ENCODE peak calls at places on chromosomes 11 and 22, in nine cellular contexts. M is SJSA1, C is Peyer's patch, L is body of pancreas, Z is upper lobe of right lung, O is PC-3, J is heart left ventricle, E is tibial nerve, S is heart right ventricle. V is an unnamed sample. For H3K9me3, the result is how much of the 10 kb centered on the place peaks cover.

GRCh38 chr11:66686100-66686785 is 8.6 kb upstream of the RBM4B start:
- DNase-seq in M (no peak), C (no peak), L (no peak), Z (peak), O (no peak), J (no peak), E (no peak), S (no peak), V (no peak)

GRCh38 chr11:34284836-34285235 is 73.0 kb downstream of the ABTB2 start:
- DNase-seq in M (no peak), C (no peak), L (no peak), Z (no peak), O (no peak), J (no peak), E (no peak), S (no peak), V (no peak)

GRCh38 chr22:41966225-41966606 is 3.0 kb upstream of the SEPTIN3 start:
- DNase-seq in M (no peak), C (no peak), L (no peak), Z (no peak), O (no peak), J (no peak), E (no peak), S (no peak), V (no peak)

GRCh38 chr22:40022536-40023225 is 27.9 kb downstream of the FAM83F start:
- DNase-seq in M (no peak), C (peak), L (no peak), Z (no peak), O (no peak), J (no peak), E (no peak), S (no peak), V (no peak)

GRCh38 chr11:102807921-102808320 is 10.0 kb upstream of the MMP1 start:
- DNase-seq in M (no peak), C (no peak), L (no peak), Z (peak), O (peak), J (no peak), E (no peak), S (no peak), V (no peak)

GRCh38 chr11:77548552-77549439 is 41.0 kb upstream of the AQP11 start:
- DNase-seq in M (no peak), C (no peak), L (no peak), Z (no peak), O (no peak), J (no peak), E (no peak), S (no peak), V (no peak)

GRCh38 chr11:111913997-111914396 is 1.5 kb downstream of the HSPB2 start:
- DNase-seq in M (no peak), C (no peak), L (peak), Z (no peak), O (peak), J (peak), E (peak), S (peak), V (peak)

GRCh38 chr11:18235935-18236334 is 667 bp downstream of the SAA4 start:
- DNase-seq in M (no peak), C (no peak), L (no peak), Z (no peak), O (no peak), J (no peak), E (no peak), S (no peak), V (no peak)

GRCh38 chr11:123579482-123579812 is 75.0 kb downstream of the SCN3B start:
- DNase-seq in M (no peak), C (peak), L (no peak), Z (no peak), O (no peak), J (no peak), E (no peak), S (no peak), V (no peak)

GRCh38 chr11:19419021-19419750 is 178.4 kb upstream of the E2F8 start:
- DNase-seq in M (no peak), C (no peak), L (peak), Z (no peak), O (peak), J (no peak), E (no peak), S (no peak), V (no peak)

GRCh38 chr22:28116261-28116673 is 197.2 kb upstream of the PITPNB start:
- DNase-seq in M (peak), C (no peak), L (peak), Z (no peak), O (peak), J (peak), E (no peak), S (peak), V (no peak)

GRCh38 chr11:61392991-61393595 is 706 bp downstream of the TMEM216 start:
- DNase-seq in M (no peak), C (no peak), L (no peak), Z (no peak), O (peak), J (no peak), E (no peak), S (no peak), V (no peak)

GRCh38 chr11:47083913-47084312 is 92.8 kb downstream of the ARFGAP2 start:
- DNase-seq in M (no peak), C (no peak), L (no peak), Z (no peak), O (peak), J (no peak), E (no peak), S (no peak), V (no peak)

GRCh38 chr11:125229006-125229405 is 64.5 kb downstream of the PKNOX2 start:
- DNase-seq in M (no peak), C (no peak), L (no peak), Z (no peak), O (no peak), J (no peak), E (no peak), S (no peak), V (no peak)

GRCh38 chr11:13368041-13368446 is 90.5 kb downstream of the BMAL1 start:
- DNase-seq in M (no peak), C (no peak), L (no peak), Z (no peak), O (no peak), J (no peak), E (no peak), S (no peak), V (no peak)

GRCh38 chr11:134711008-134711407 is 299.0 kb upstream of the B3GAT1 start:
- DNase-seq in M (no peak), C (no peak), L (no peak), Z (no peak), O (no peak), J (no peak), E (no peak), S (no peak), V (no peak)
- H3K27ac ChIP-seq in M (no peak), C (no peak), L (no peak), Z (no peak), O (no peak), J (no peak), E (no peak), S (no peak), V (no peak)

GRCh38 chr11:105033781-105034180 is 1.2 kb downstream of the CASP1 start:
- DNase-seq in M (no peak), C (no peak), L (no peak), Z (no peak), O (no peak), J (no peak), E (no peak), S (no peak), V (no peak)

GRCh38 chr11:105027671-105028070 is 4.7 kb upstream of the CASP5 start:
- DNase-seq in M (no peak), C (no peak), L (no peak), Z (no peak), O (no peak), J (no peak), E (no peak), S (no peak), V (no peak)

GRCh38 chr11:105032495-105032894 is 2.4 kb downstream of the CASP1 start:
- DNase-seq in M (no peak), C (no peak), L (no peak), Z (no peak), O (no peak), J (no peak), E (no peak), S (no peak), V (no peak)

GRCh38 chr11:105035262-105035620 is 297 bp upstream of the CASP1 start:
- DNase-seq in M (no peak), C (no peak), L (no peak), Z (no peak), O (no peak), J (no peak), E (no peak), S (no peak), V (no peak)

DNA sequence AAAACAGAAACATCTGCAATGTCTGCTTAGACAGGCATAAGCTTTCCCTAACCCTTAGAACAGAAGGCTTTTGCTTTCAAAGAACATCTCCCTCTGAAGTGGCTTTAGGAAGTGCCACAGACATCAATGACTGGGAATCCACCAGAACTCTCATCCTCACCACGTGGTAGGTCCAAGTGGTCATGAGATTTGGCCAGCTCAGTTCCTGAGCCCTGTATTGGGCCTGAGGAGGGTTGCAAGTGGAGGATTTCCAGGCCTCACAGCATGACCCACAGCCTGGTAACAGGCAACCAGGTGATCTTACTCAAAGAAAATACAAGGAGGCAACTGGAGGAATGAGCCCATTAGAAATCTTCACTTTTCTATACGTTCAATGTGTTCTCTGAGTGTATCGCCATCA is 1.6 kb downstream of the CASP1 start:
- DNase-seq in M (no peak), C (no peak), L (no peak), Z (no peak), O (no peak), J (no peak), E (no peak), S (no peak), V (no peak)
- H3K4me3 ChIP-seq in M (no peak), C (peak), L (no peak), Z (peak), O (no peak), J (peak), E (no peak), S (peak), V (no peak)

GRCh38 chr11:122186439-122187080 is 70.5 kb upstream of the BLID start:
- DNase-seq in M (no peak), C (no peak), L (no peak), Z (no peak), O (peak), J (no peak), E (peak), S (no peak), V (no peak)
- H3K9me3 ChIP-seq in M (under half), C (under half), L (under half), Z (under half), O (under half), J (under half), E (under half), S (under half), V (under half)

DNA sequence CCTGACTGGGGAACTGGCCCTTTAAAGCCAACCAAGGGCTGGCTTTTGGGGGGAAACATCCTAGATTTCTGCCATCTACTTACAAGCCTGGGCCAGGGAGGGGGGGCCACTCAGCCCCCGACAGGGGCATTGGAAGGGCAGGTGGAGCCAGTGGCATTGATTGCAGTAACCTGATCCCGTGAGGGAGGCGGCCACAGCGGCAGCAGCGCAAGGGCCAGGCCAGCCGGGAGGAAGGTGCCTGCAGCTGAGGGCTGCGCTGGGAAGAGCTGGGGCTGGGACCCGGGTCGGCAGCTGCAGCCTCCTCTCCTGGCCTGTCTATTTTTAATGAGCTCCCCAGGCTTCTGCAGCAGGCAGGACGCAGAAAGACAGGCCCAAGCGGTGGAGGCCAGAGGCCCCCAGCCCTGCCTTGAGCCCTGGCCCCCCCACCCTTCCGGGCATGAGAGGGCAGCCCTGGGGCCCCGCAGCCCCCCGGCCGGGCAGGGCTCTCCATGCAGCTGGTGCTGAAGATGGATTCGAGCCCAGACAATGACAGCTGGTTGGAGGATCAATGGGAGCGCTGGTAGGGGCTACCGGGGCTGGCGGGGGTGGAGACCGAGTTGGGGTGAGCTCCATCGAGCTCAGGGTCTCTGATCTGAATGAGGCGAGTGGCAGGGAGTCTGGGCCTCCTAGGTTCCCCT is 10.5 kb downstream of the FREY1 start:
- DNase-seq in M (no peak), C (no peak), L (peak), Z (no peak), O (no peak), J (no peak), E (no peak), S (no peak), V (peak)
- H3K27ac ChIP-seq in M (no peak), C (no peak), L (no peak), Z (no peak), O (no peak), J (no peak), E (peak), S (no peak), V (no peak)

DNA sequence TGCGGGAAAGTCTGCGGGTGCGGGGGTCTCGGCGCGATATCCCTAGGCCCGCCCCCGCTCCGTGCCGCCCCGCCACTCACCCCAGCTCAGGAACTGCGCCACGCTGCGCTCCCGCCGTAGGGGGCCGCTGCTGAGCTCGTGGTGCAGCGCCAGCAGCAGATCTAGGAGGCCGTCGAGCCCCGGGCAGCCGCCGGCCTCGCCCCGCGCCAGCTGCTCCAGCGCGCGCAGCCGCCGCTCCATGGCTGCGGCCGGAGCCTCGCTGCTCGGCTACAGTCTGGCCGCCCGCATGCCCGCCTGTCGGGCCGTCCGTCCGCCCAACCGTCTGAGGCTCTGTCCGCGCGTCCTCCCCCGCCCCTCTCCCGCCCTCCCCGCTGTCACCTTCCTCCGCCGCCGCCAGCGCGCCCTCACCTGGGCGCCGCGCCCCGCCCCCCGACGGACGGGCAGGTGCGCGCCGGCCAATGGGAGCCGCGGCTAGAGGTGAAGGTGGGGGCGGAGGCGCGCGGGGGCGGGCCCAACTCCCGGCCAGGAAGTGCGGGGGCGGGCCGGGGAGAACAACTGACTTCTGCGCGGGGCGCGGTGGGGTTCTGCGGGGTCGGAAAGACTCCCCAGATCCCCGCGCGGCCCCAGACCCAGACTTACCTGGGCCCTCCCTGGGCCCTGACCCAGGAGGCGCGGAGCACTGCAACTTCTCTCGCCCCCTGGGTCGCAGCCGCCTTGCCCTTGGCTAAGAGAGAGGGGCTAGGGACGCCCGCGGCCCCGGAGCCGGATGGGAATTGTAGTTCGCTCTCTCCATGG is at the start of gene CDC42BPG:
- DNase-seq in M (peak), C (peak), L (peak), Z (peak), O (peak), J (peak), E (no peak), S (no peak), V (peak)
- H3K4me3 ChIP-seq in M (peak), C (peak), L (peak), Z (peak), O (peak), J (peak), E (peak), S (peak), V (no peak)

GRCh38 chr22:47232753-47233152 is 470.3 kb downstream of the TBC1D22A start:
- DNase-seq in M (no peak), C (no peak), L (no peak), Z (no peak), O (no peak), J (no peak), E (no peak), S (no peak), V (no peak)
- H3K9me3 ChIP-seq in M (under half), C (under half), L (under half), Z (under half), O (under half), J (under half), E (under half), S (under half), V (under half)

GRCh38 chr11:86735462-86736302 is 63.3 kb upstream of the ME3 start:
- DNase-seq in M (no peak), C (no peak), L (no peak), Z (no peak), O (peak), J (no peak), E (no peak), S (no peak), V (peak)
- H3K27ac ChIP-seq in M (peak), C (no peak), L (no peak), Z (no peak), O (peak), J (no peak), E (no peak), S (no peak), V (peak)

GRCh38 chr22:18067548-18068341 is 10.0 kb upstream of the PEX26 start:
- DNase-seq in M (no peak), C (no peak), L (no peak), Z (peak), O (no peak), J (peak), E (no peak), S (no peak), V (no peak)
- H3K4me3 ChIP-seq in M (no peak), C (no peak), L (no peak), Z (no peak), O (no peak), J (no peak), E (no peak), S (no peak), V (no peak)

DNA sequence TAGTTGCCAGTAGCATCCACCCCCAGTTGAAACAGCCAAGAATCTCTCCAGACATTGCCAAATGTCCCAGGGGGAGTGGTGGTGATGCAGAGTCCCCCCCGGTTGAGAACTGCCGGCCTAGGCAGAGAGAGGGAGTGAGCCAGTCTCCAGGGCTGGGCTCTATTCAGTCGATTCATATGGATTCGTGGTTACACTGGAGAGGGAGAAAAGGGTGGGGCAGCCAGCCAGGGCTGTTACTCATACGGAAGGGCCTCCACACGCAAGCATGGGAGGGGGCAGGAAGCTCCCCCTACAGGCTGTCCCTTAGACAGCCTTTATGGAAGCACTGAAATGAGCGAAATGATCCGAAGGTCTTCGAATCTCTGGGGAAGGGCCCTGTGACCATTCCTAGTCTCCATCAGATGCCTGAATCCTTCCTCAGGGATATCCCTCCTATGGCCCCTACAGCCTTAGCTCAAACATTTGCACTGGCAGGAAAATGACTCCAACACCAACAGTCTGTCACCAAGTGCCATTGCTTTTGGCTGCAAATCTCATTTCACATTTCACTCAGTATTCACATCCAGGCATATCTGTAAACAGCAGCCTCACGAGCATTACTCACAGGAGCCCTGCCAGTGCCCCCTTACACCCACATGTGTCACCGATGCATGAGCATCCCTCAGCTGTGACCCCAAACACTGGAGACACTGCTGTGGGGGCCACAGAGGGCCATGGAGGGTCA is 18.4 kb upstream of the TLCD5 start:
- DNase-seq in M (peak), C (no peak), L (no peak), Z (no peak), O (peak), J (peak), E (no peak), S (no peak), V (peak)
- H3K9me3 ChIP-seq in M (under half), C (under half), L (under half), Z (under half), O (under half), J (under half), E (under half), S (under half), V (under half)

GRCh38 chr22:17921871-17922821 is 102.2 kb downstream of the MICAL3 start:
- DNase-seq in M (no peak), C (no peak), L (no peak), Z (no peak), O (no peak), J (peak), E (no peak), S (peak), V (no peak)

GRCh38 chr22:17922925-17923898 is 101.1 kb downstream of the MICAL3 start:
- DNase-seq in M (no peak), C (no peak), L (peak), Z (no peak), O (peak), J (no peak), E (no peak), S (no peak), V (peak)

GRCh38 chr22:17926516-17926915 is 97.8 kb downstream of the MICAL3 start:
- DNase-seq in M (no peak), C (no peak), L (no peak), Z (no peak), O (no peak), J (no peak), E (no peak), S (no peak), V (no peak)

GRCh38 chr22:17924735-17925727 is 99.3 kb downstream of the MICAL3 start:
- DNase-seq in M (no peak), C (no peak), L (no peak), Z (no peak), O (peak), J (no peak), E (no peak), S (no peak), V (no peak)

DNA sequence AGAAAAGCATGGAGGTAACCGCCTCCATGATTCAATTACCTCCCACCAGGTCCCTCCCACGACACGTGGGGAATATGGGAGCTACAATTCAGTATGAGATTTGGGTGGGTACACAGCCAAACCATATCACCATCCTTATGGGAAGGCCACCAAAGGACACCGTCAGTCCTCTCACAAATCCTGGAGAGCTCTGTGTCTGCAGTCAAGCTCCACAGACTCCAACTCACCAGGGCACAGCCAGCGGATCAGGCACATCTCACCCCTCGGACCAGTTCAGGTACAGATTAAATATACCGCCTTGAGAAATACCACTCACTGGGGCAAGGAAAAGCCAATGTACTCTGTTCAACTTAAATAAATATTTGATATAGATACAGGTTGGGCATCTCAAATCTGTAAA is 100.3 kb downstream of the MICAL3 start:
- DNase-seq in M (no peak), C (no peak), L (no peak), Z (no peak), O (no peak), J (no peak), E (no peak), S (no peak), V (no peak)
- H3K27ac ChIP-seq in M (no peak), C (no peak), L (peak), Z (no peak), O (no peak), J (peak), E (peak), S (no peak), V (peak)

V was measured in SJCRH30.